ENCODE peak calls at places on chromosome 2, in seven cellular contexts. One of them, this sample, is unnamed.

GRCh38 chr2:97900806-97901205 is 94.9 kb downstream of the TMEM131 start:
- DNase-seq in NT2/D1: no peak
- DNase-seq in neuronal stem cell: no peak
- DNase-seq in AML-193: no peak
- DNase-seq in astrocyte of the spinal cord: no peak
- DNase-seq in ureter: no peak
- DNase-seq in NCI-H2081: no peak
- DNase-seq in this sample: peak

GRCh38 chr2:235966396-235966795 is 201.8 kb downstream of the GBX2 start:
- DNase-seq in NT2/D1: no peak
- DNase-seq in neuronal stem cell: no peak
- DNase-seq in AML-193: no peak
- DNase-seq in astrocyte of the spinal cord: no peak
- DNase-seq in ureter: no peak
- DNase-seq in NCI-H2081: no peak
- DNase-seq in this sample: no peak

GRCh38 chr2:218168016-218168415 is 1.3 kb upstream of the CXCR1 start:
- DNase-seq in NT2/D1: no peak
- DNase-seq in neuronal stem cell: no peak
- DNase-seq in AML-193: no peak
- DNase-seq in astrocyte of the spinal cord: no peak
- DNase-seq in ureter: no peak
- DNase-seq in NCI-H2081: no peak
- DNase-seq in this sample: no peak

GRCh38 chr2:205877501-205877900 is 195.2 kb downstream of the NRP2 start:
- DNase-seq in NT2/D1: no peak
- DNase-seq in neuronal stem cell: no peak
- DNase-seq in AML-193: no peak
- DNase-seq in astrocyte of the spinal cord: no peak
- DNase-seq in ureter: no peak
- DNase-seq in NCI-H2081: no peak
- DNase-seq in this sample: no peak

GRCh38 chr2:111675419-111676194 is 208.4 kb downstream of the ANAPC1 start:
- DNase-seq in NT2/D1: no peak
- DNase-seq in neuronal stem cell: no peak
- DNase-seq in AML-193: peak
- DNase-seq in astrocyte of the spinal cord: no peak
- DNase-seq in ureter: no peak
- DNase-seq in NCI-H2081: no peak
- DNase-seq in this sample: no peak

GRCh38 chr2:172361360-172361759 is 66.0 kb upstream of the ITGA6 start:
- DNase-seq in NT2/D1: no peak
- DNase-seq in neuronal stem cell: no peak
- DNase-seq in AML-193: no peak
- DNase-seq in astrocyte of the spinal cord: no peak
- DNase-seq in ureter: no peak
- DNase-seq in NCI-H2081: no peak
- DNase-seq in this sample: no peak

GRCh38 chr2:180924078-180924477 is 56.3 kb upstream of the UBE2E3 start:
- DNase-seq in NT2/D1: no peak
- DNase-seq in neuronal stem cell: no peak
- DNase-seq in AML-193: no peak
- DNase-seq in astrocyte of the spinal cord: no peak
- DNase-seq in ureter: no peak
- DNase-seq in NCI-H2081: no peak
- DNase-seq in this sample: no peak

GRCh38 chr2:161373939-161374338 is 42.2 kb upstream of the TBR1 start:
- DNase-seq in NT2/D1: no peak
- DNase-seq in neuronal stem cell: no peak
- DNase-seq in AML-193: no peak
- DNase-seq in astrocyte of the spinal cord: peak
- DNase-seq in ureter: no peak
- DNase-seq in NCI-H2081: no peak
- DNase-seq in this sample: peak

GRCh38 chr2:220748875-220749479 is 823.1 kb downstream of the EPHA4 start:
- DNase-seq in NT2/D1: no peak
- DNase-seq in neuronal stem cell: no peak
- DNase-seq in AML-193: no peak
- DNase-seq in astrocyte of the spinal cord: no peak
- DNase-seq in ureter: no peak
- DNase-seq in NCI-H2081: no peak
- DNase-seq in this sample: no peak

This sample was measured in cardiac fibroblast.